ENCODE peak calls at places on chromosome 16, in five cellular contexts. Y is GM06990; B is cardiac fibroblast; U is NCI-H748 treated with DMSO at 0.1 percent for 48 hours; L is activated CD8-positive, alpha-beta memory T cell treated with anti-CD3 and anti-CD28 coated beads, Interleukin-2, amount 50 U/mL, for 4 hours. E is an unnamed sample.

GRCh38 chr16:65409505-65409904 is 287.6 kb upstream of the CDH11 start:
- DNase-seq in Y (no peak), U (no peak), B (peak; percentile 25), L (no peak), E (no peak)

GRCh38 chr16:57140866-57141668 is 44.8 kb downstream of the PSME3IP1 start:
- DNase-seq in B (no peak), U (no peak), L (no peak), Y (no peak), E (no peak)

GRCh38 chr16:55700961-55701360 is 45.2 kb downstream of the SLC6A2 start:
- DNase-seq in U (no peak), Y (no peak), B (peak; percentile 9), L (no peak), E (no peak)

GRCh38 chr16:54280751-54281150 is 5.8 kb downstream of the IRX3 start:
- DNase-seq in Y (no peak), U (no peak), L (no peak), B (peak; percentile 61), E (no peak)

GRCh38 chr16:80931985-80932720 is 74.5 kb downstream of the CMC2 start:
- DNase-seq in B (peak; percentile 77), Y (peak; percentile 14), U (no peak), L (no peak), E (no peak)

GRCh38 chr16:12078405-12079245 is 102.1 kb downstream of the SNX29 start:
- DNase-seq in Y (no peak), L (no peak), B (no peak), U (no peak), E (no peak)

GRCh38 chr16:3738128-3738527 is 20.8 kb upstream of the TRAP1 start:
- DNase-seq in Y (no peak), U (no peak), L (no peak), B (no peak), E (no peak)

GRCh38 chr16:67055712-67056487 is 27.0 kb downstream of the CBFB start:
- DNase-seq in B (peak; percentile 96), U (no peak), L (no peak), Y (peak; percentile 18), E (no peak)

GRCh38 chr16:30875881-30876791 is 17.7 kb downstream of the BCL7C start:
- DNase-seq in U (no peak), Y (peak; percentile 63), L (no peak), B (no peak), E (no peak)

GRCh38 chr16:49717693-49718092 is 138.2 kb downstream of the ZNF423 start:
- DNase-seq in B (no peak), U (no peak), Y (no peak), L (no peak), E (no peak)

GRCh38 chr16:68436581-68436980 is 11.7 kb downstream of the SMPD3 start:
- DNase-seq in Y (no peak), L (no peak), B (peak; percentile 15), U (no peak), E (no peak)

GRCh38 chr16:1691276-1691675 is 13.2 kb downstream of the JPT2 start:
- DNase-seq in L (no peak), B (peak; percentile 62), U (no peak), Y (no peak), E (no peak)

GRCh38 chr16:82700541-82701240 is 73.9 kb downstream of the CDH13 start:
- DNase-seq in L (no peak), Y (peak; percentile 30), B (peak; percentile 78), U (no peak), E (no peak)

GRCh38 chr16:89373355-89374110 is 116.8 kb downstream of the ANKRD11 start:
- DNase-seq in B (peak; percentile 91), Y (no peak), U (no peak), L (no peak), E (no peak)

GRCh38 chr16:12252616-12253015 is 276.1 kb downstream of the SNX29 start:
- DNase-seq in U (no peak), L (no peak), B (no peak), Y (no peak), E (no peak)

GRCh38 chr16:73170587-73170986 is 122.7 kb upstream of the ZFHX3 start:
- DNase-seq in L (no peak), Y (no peak), U (no peak), B (no peak), E (no peak)

GRCh38 chr16:57723170-57723569 is 12.4 kb upstream of the KATNB1 start:
- DNase-seq in Y (no peak), U (no peak), B (peak; percentile 49), L (no peak), E (no peak)

GRCh38 chr16:5668553-5668952 is 571.0 kb upstream of the EEF2KMT start:
- DNase-seq in L (no peak), U (no peak), B (no peak), Y (no peak), E (no peak)

GRCh38 chr16:11498683-11499082 is 88.0 kb downstream of the LITAF start:
- DNase-seq in U (no peak), Y (no peak), B (no peak), L (no peak), E (no peak)

GRCh38 chr16:76913046-76913445 is 277.9 kb upstream of the MON1B start:
- DNase-seq in U (no peak), L (no peak), B (no peak), Y (no peak), E (no peak)

GRCh38 chr16:47018223-47018891 is 44.9 kb upstream of the DNAJA2 start:
- DNase-seq in Y (peak; percentile 83), B (peak; percentile 18), U (peak; percentile 14), L (peak; percentile 29), E (no peak)

GRCh38 chr16:85398050-85398451 is 215.1 kb upstream of the GSE1 start:
- DNase-seq in B (no peak), L (peak; percentile 1), U (no peak), Y (no peak), E (no peak)

GRCh38 chr16:66335704-66336329 is 30.7 kb upstream of the CDH5 start:
- DNase-seq in B (peak; percentile 74), U (peak; percentile 78), L (no peak), Y (no peak), E (peak; percentile 44)

GRCh38 chr16:88870608-88871348 is 4.3 kb upstream of the PABPN1L start:
- DNase-seq in U (no peak), B (no peak), L (no peak), Y (no peak), E (no peak)

GRCh38 chr16:53055603-53056527 is 1.1 kb downstream of the CHD9 start:
- DNase-seq in L (no peak), U (no peak), B (peak; percentile 86), Y (no peak), E (no peak)

GRCh38 chr16:46974352-46974751 is 878 bp upstream of the DNAJA2 start:
- DNase-seq in U (no peak), Y (peak; percentile 32), L (no peak), B (peak; percentile 26), E (no peak)

GRCh38 chr16:56938664-56939513 is 6.9 kb downstream of the HERPUD1 start:
- DNase-seq in L (peak; percentile 30), B (no peak), U (no peak), Y (no peak), E (no peak)

GRCh38 chr16:87391950-87392822 is at the start of gene MAP1LC3B:
- DNase-seq in B (peak; percentile 96), L (peak; percentile 99), Y (peak; percentile 99), U (peak; percentile 67), E (peak; percentile 98)

GRCh38 chr16:13070268-13070667 is 168.9 kb downstream of the SHISA9 start:
- DNase-seq in L (no peak), Y (no peak), B (no peak), U (no peak), E (no peak)

E was measured in natural killer cell treated with Interleukin-12 subunit alpha and Interleukin-12 subunit beta and Interleukin-15 and Interleukin-18, amount 100 ng/mL, for 72 hours.